ENCODE peak calls at places on chromosomes 16 and 17, in four cellular contexts. C is foreskin fibroblast, R is breast epithelium, L is fibroblast of villous mesenchyme. B is an unnamed sample.

GRCh38 chr16:9033125-9033830 is 58.2 kb upstream of the HAPSTR1 start:
- DNase-seq in R (no peak), L (peak), C (peak), B (peak)

GRCh38 chr16:78742501-78743283 is 643.2 kb downstream of the WWOX start:
- DNase-seq in C (no peak), R (no peak), L (peak), B (peak)

GRCh38 chr17:74610108-74610507 is 13.4 kb downstream of the CD300E start:
- DNase-seq in L (no peak), C (no peak), R (no peak), B (no peak)

GRCh38 chr17:34711646-34712045 is 132.3 kb downstream of the TMEM132E start:
- DNase-seq in R (no peak), L (no peak), C (no peak), B (no peak)

GRCh38 chr16:70250748-70251650 is 741 bp downstream of the EXOSC6 start:
- DNase-seq in R (no peak), C (peak), L (peak), B (peak)

GRCh38 chr17:76473541-76473985 is 6.2 kb downstream of the AANAT start:
- DNase-seq in R (no peak), C (peak), L (no peak), B (no peak)

GRCh38 chr16:29820271-29820701 is at the start of gene MVP:
- DNase-seq in L (peak), C (peak), R (peak), B (peak)

GRCh38 chr17:1107777-1108559 is 71.8 kb downstream of the ABR start:
- DNase-seq in R (no peak), L (no peak), C (peak), B (no peak)

GRCh38 chr17:71511266-71511995 is 609.4 kb upstream of the SOX9 start:
- DNase-seq in R (no peak), L (peak), C (no peak), B (no peak)

GRCh38 chr16:15950167-15950854 is 895 bp downstream of the ABCC1 start:
- DNase-seq in R (no peak), L (peak), C (peak), B (peak)

GRCh38 chr17:31313982-31314787 is at the start of gene EVI2B:
- DNase-seq in C (peak), L (peak), R (no peak), B (peak)
- H3K4me3 ChIP-seq in C (no peak), L (no peak), R (peak), B (peak)

DNA sequence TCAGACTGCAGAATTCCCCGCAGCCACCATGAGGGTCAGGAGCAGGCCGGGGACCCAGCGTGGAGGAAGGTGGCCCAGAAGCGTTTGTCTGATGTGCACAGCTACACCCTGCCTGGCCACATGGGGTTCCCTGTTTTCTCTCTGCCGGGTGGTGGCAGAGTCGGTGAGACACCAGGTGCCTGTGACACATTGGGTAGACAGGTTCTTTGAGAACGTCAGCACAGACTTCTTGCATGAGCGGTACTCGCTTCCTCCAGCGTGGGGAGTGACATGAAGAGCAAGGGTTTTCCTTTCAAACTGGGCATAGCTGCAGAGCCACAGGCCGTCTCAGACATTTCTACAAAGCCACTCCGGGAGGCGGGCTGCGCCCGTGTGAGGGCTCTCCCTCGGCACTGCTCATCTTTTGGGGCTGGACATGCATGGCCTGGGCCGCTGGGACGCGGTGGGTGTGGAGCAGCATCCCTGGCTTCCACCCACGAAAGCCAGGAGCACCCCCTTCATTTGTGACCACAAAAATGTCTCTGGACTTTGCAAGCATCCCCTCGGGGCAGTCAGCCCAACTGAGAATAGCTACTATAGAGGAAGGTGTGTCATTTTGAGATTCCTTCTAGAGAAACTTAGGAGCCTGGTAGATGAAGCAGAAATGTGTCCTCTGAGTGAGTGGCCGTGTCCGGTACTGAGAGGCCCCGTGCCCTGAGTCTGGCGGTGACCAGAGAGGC is 26.0 kb downstream of the NME3 start:
- DNase-seq in C (peak), R (no peak), L (peak), B (peak)
- H3K4me3 ChIP-seq in C (no peak), R (no peak), L (no peak), B (no peak)

GRCh38 chr16:55667753-55668152 is 12.0 kb downstream of the SLC6A2 start:
- DNase-seq in C (no peak), R (no peak), L (no peak), B (no peak)
- H3K4me3 ChIP-seq in C (no peak), R (no peak), L (no peak), B (no peak)

GRCh38 chr17:17822189-17822978 is 14.4 kb downstream of the SREBF1 start:
- DNase-seq in L (peak), R (peak), C (peak), B (peak)

GRCh38 chr17:17819561-17819995 is 17.2 kb downstream of the SREBF1 start:
- DNase-seq in L (peak), C (peak), R (peak), B (peak)

GRCh38 chr17:17820046-17820445 is 16.7 kb downstream of the SREBF1 start:
- DNase-seq in R (no peak), C (no peak), L (no peak), B (no peak)

GRCh38 chr17:17819111-17819510 is 17.7 kb downstream of the SREBF1 start:
- DNase-seq in R (no peak), C (no peak), L (no peak), B (no peak)

DNA sequence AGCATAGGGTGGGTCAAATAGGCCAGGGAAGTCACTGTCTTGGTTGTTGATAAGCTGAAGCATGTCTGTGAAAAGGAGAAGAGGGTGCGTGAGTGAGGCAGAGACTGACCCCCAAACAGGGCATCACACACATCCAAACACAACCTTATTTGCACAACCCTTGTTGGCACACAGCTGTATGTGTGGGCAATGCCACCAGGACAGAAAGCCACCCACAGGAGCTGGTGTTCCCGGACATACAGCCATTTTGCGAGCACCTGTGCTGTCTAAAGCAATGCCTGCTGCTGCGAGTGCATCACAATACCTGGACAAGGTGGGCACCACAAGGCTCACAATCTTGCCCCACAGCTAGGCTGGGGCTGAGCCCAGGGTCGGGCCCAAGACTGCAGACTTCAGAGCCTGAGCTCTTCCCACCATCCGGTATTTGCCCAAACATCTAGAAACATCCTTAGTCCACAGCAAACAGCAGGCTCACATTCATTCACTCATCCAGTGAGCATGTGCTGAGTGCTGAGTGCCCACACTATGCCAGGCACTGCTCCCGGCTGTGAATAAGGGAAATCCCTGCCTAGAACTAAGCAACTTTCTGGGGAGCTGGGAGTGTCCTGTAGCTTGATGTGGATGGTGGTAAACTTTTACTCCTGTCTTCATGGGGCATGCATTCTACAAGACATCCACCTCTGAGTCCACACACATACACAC is 16.2 kb downstream of the SREBF1 start:
- DNase-seq in L (no peak), C (no peak), R (no peak), B (no peak)
- H3K4me3 ChIP-seq in L (no peak), C (peak), R (peak), B (no peak)

B was measured in fibroblast of pulmonary artery.